ENCODE peak calls at places on chromosomes 3 and 15, in six cellular contexts. S, M, R, C, G and T are unnamed samples.

GRCh38 chr3:37054370-37054769 is 61.1 kb downstream of the MLH1 start:
- DNase-seq in S (no peak), M (no peak), R (peak), C (no peak), G (no peak), T (no peak)

GRCh38 chr3:54240-54639 is 142.3 kb upstream of the CHL1 start:
- DNase-seq in S (no peak), M (no peak), R (no peak), C (no peak), G (no peak), T (no peak)

GRCh38 chr3:36893137-36893557 is 51.7 kb downstream of the TRANK1 start:
- DNase-seq in S (no peak), M (no peak), R (no peak), C (no peak), G (peak), T (no peak)

GRCh38 chr15:72824112-72824511 is 40.6 kb upstream of the ADPGK start:
- DNase-seq in S (no peak), M (no peak), R (no peak), C (no peak), G (no peak), T (no peak)

GRCh38 chr3:139263798-139264197 is 80.0 kb upstream of the MRPS22 start:
- DNase-seq in S (no peak), M (no peak), R (no peak), C (no peak), G (peak), T (no peak)

GRCh38 chr3:121894191-121894990 is at the start of gene SLC15A2:
- DNase-seq in S (no peak), M (no peak), R (no peak), C (no peak), G (no peak), T (no peak)

GRCh38 chr15:27865323-27865922 is 233.7 kb downstream of the OCA2 start:
- DNase-seq in S (no peak), M (no peak), R (no peak), C (no peak), G (peak), T (no peak)

GRCh38 chr3:50433954-50434353 is 69.5 kb downstream of the CACNA2D2 start:
- DNase-seq in S (no peak), M (no peak), R (no peak), C (no peak), G (no peak), T (no peak)

GRCh38 chr15:45114076-45114750 is at the start of the genes DUOX2 and DUOXA2:
- DNase-seq in S (no peak), M (no peak), R (no peak), C (peak), G (no peak), T (no peak)

GRCh38 chr3:188133219-188133618 is 20.7 kb upstream of the LPP start:
- DNase-seq in S (no peak), M (no peak), R (no peak), C (no peak), G (no peak), T (no peak)

GRCh38 chr3:109643590-109643989 is 306.2 kb upstream of the DPPA4 start:
- DNase-seq in S (peak), M (no peak), R (no peak), C (no peak), G (no peak), T (no peak)

GRCh38 chr3:33660035-33660434 is 58.0 kb downstream of the CLASP2 start:
- DNase-seq in S (no peak), M (no peak), R (no peak), C (no peak), G (no peak), T (no peak)

GRCh38 chr15:40287968-40288367 is 5.1 kb upstream of the ANKRD63 start:
- DNase-seq in S (no peak), M (peak), R (no peak), C (no peak), G (no peak), T (no peak)

GRCh38 chr3:32177702-32178198 is 60.7 kb upstream of the CMTM8 start:
- DNase-seq in S (peak), M (peak), R (no peak), C (peak), G (peak), T (peak)

GRCh38 chr15:60528530-60528929 is 49.6 kb upstream of the ICE2 start:
- DNase-seq in S (no peak), M (no peak), R (no peak), C (no peak), G (no peak), T (no peak)

GRCh38 chr15:52318729-52319500 is 23.3 kb upstream of the MYO5C start:
- DNase-seq in S (no peak), M (no peak), R (no peak), C (no peak), G (no peak), T (no peak)

GRCh38 chr3:80559701-80560100 is 791.9 kb upstream of the ROBO1 start:
- DNase-seq in S (peak), M (no peak), R (no peak), C (no peak), G (no peak), T (no peak)

GRCh38 chr15:25684521-25685215 is 178.5 kb downstream of the ATP10A start:
- DNase-seq in S (no peak), M (no peak), R (no peak), C (no peak), G (no peak), T (no peak)

GRCh38 chr3:81985996-81986723 is 224.7 kb upstream of the GBE1 start:
- DNase-seq in S (peak), M (peak), R (no peak), C (no peak), G (no peak), T (no peak)

GRCh38 chr3:59247402-59247841 is 197.6 kb upstream of the CFAP20DC start:
- DNase-seq in S (no peak), M (no peak), R (peak), C (no peak), G (no peak), T (peak)

GRCh38 chr3:140686948-140687347 is 9.1 kb downstream of the TRIM42 start:
- DNase-seq in S (no peak), M (no peak), R (no peak), C (no peak), G (no peak), T (no peak)

GRCh38 chr15:99932676-99933402 is 199.6 kb upstream of the LYSMD4 start:
- DNase-seq in S (no peak), M (no peak), R (no peak), C (no peak), G (no peak), T (no peak)

GRCh38 chr3:133662256-133662773 is 574 bp upstream of the TOPBP1 start:
- DNase-seq in S (peak), M (peak), R (no peak), C (peak), G (no peak), T (no peak)

GRCh38 chr15:77630956-77631789 is 1.5 kb downstream of the LINGO1 start:
- DNase-seq in S (no peak), M (peak), R (no peak), C (peak), G (peak), T (no peak)

GRCh38 chr3:13505147-13506130 is 25.3 kb downstream of the HDAC11 start:
- DNase-seq in S (no peak), M (no peak), R (no peak), C (no peak), G (no peak), T (no peak)

GRCh38 chr3:12148183-12148940 is 10.3 kb downstream of the TIMP4 start:
- DNase-seq in S (no peak), M (no peak), R (no peak), C (peak), G (no peak), T (no peak)

GRCh38 chr3:148791296-148791695 is 36.3 kb upstream of the CPB1 start:
- DNase-seq in S (no peak), M (no peak), R (no peak), C (peak), G (no peak), T (no peak)

GRCh38 chr3:193872265-193872753 is 263.6 kb upstream of the HES1 start:
- DNase-seq in S (peak), M (peak), R (no peak), C (peak), G (no peak), T (peak)

GRCh38 chr15:38624248-38625214 is 59.9 kb upstream of the RASGRP1 start:
- DNase-seq in S (no peak), M (no peak), R (no peak), C (no peak), G (no peak), T (no peak)

GRCh38 chr3:47227678-47228077 is 54.9 kb downstream of the KIF9 start:
- DNase-seq in S (no peak), M (no peak), R (peak), C (no peak), G (no peak), T (no peak)

GRCh38 chr15:57255751-57256150 is 120.6 kb upstream of the CGNL1 start:
- DNase-seq in S (no peak), M (no peak), R (no peak), C (no peak), G (no peak), T (no peak)

GRCh38 chr3:57112206-57112605 is 51.7 kb downstream of the SPATA12 start:
- DNase-seq in S (peak), M (peak), R (no peak), C (peak), G (no peak), T (no peak)

GRCh38 chr3:197000211-197000610 is 29.4 kb downstream of the MELTF start:
- DNase-seq in S (no peak), M (no peak), R (no peak), C (no peak), G (no peak), T (no peak)

GRCh38 chr15:71538181-71538580 is 272.2 kb upstream of the NR2E3 start:
- DNase-seq in S (no peak), M (no peak), R (no peak), C (no peak), G (no peak), T (no peak)

GRCh38 chr3:171172070-171172469 is 145.6 kb upstream of the SLC2A2 start:
- DNase-seq in S (no peak), M (peak), R (no peak), C (no peak), G (peak), T (peak)
- TF ChIP-seq JUND in S (no peak), M (no peak), R (no peak), C (no peak), G (no peak), T (no peak)

GRCh38 chr15:67082007-67082536 is 16.7 kb downstream of the SMAD3 start:
- DNase-seq in S (no peak), M (no peak), R (no peak), C (no peak), G (no peak), T (no peak)
- TF ChIP-seq JUND in S (no peak), M (no peak), R (no peak), C (no peak), G (no peak), T (no peak)

DNA sequence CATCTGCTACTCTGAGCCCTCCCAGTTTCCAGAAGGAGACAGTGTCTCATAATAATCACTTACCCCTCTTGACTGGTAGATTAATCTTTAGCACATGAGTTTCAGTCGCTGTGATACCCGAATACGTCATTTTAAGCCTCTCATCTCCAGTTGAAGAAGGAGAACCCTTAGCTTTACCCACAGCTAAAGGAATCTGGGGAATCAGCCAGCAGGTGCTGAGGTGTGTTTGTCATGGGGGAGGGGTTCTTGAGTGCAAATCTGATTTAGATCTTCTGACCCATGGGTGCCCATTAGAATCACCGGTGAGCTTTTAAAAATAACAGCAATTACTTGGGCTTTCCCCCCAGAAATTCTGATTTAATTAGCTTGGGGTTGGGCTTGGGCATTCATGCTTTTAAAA is 56.1 kb upstream of the EPHB3 start:
- DNase-seq in S (no peak), M (no peak), R (no peak), C (no peak), G (no peak), T (no peak)
- TF ChIP-seq JUND in S (no peak), M (no peak), R (no peak), C (no peak), G (no peak), T (no peak)

GRCh38 chr3:69838217-69838616 is 99.0 kb downstream of the MITF start:
- DNase-seq in S (no peak), M (no peak), R (no peak), C (peak), G (no peak), T (no peak)
- TF ChIP-seq JUND in S (no peak), M (no peak), R (no peak), C (peak), G (no peak), T (no peak)

DNA sequence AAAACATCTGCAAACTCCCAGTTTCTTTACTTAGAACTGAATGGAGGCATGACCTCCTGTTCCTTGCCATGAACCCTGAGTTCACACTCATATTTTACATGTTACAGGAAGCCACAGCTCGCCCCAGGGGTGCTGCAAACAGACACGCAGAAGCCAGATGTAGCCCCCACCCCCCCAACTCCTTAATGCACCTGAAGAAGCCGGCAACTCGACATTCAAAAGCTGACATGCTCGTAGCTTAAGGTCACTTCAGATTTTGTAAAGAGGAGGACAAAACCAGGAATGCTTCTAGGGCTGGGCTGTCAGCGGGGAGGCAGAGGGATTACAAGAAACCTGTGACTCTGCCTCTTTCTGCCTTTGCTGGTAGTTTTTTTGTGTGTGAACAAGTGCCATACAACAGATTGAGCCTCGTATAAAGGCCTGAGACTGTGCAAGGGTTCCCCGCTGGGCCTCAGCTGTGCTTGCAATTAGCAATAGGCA is 42.0 kb upstream of the FEZF2 start:
- DNase-seq in S (no peak), M (no peak), R (no peak), C (no peak), G (peak), T (no peak)
- TF ChIP-seq JUND in S (no peak), M (no peak), R (no peak), C (no peak), G (no peak), T (no peak)

DNA sequence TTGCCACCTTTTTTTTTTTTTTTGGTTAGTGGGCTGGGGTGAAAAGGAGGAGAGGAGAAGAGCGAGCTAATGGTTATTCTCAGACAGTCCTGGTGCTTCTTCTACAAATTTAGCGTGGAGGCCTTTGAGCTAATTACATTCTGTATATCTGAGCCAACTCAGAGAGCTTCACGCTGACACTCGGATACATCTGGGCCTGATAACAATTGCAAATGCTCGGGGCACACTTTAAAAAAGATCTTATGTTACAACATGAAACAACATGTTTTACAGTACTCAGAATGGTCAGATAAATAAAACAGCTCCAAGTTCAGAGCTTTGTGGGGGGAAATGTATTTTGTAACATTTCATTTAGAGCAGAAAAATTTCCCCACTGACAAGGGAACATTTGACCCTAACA is 966.9 kb upstream of the NR2F2 start:
- DNase-seq in S (no peak), M (no peak), R (no peak), C (no peak), G (no peak), T (no peak)
- TF ChIP-seq JUND in S (no peak), M (no peak), R (no peak), C (no peak), G (no peak), T (no peak)

DNA sequence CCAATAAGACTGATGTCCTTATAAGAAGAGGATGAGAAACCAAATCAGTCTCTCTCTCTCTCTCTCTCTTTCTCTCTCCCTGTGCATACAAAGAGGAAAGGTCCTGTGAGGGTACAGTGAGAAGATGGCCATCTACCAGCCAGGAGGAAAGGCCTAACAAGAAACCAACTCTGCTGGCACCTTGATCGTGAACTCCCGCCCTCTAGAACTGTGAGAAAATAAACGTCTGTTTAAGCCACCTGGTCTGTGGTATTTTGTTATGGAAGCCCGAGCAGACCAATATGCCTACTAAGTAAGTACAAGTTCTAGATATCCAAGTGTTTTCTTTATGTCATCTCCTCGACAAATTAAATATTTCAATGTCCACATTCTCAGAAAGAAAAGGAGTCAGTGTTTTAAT is 44.9 kb upstream of the TMC3 start:
- DNase-seq in S (no peak), M (no peak), R (no peak), C (no peak), G (no peak), T (no peak)
- TF ChIP-seq JUND in S (no peak), M (no peak), R (no peak), C (no peak), G (no peak), T (no peak)

GRCh38 chr15:81163961-81164800 is 30.1 kb downstream of the CFAP161 start:
- DNase-seq in S (no peak), M (peak), R (no peak), C (no peak), G (no peak), T (no peak)
- TF ChIP-seq JUND in S (no peak), M (peak), R (no peak), C (no peak), G (no peak), T (no peak)